ENCODE peak calls at places on chromosomes 3 and 15, in four cellular contexts. Q is astrocyte of the spinal cord, T is esophagus squamous epithelium, I is pancreas. U is an unnamed sample.

GRCh38 chr15:88913017-88913849 is at the start of gene MFGE8:
- DNase-seq in T (no peak), I (peak; percentile 24), Q (peak; percentile 64), U (peak; percentile 72)

GRCh38 chr3:159045279-159045678 is 243.4 kb downstream of the MFSD1 start:
- DNase-seq in I (no peak), Q (no peak), T (no peak), U (no peak)

GRCh38 chr3:144429719-144430121 is 458.1 kb downstream of the DIPK2A start:
- DNase-seq in T (no peak), I (no peak), Q (no peak), U (no peak)

GRCh38 chr15:42929449-42929848 is 8.9 kb upstream of the TTBK2 start:
- DNase-seq in T (no peak), Q (no peak), I (no peak), U (peak; percentile 30)

GRCh38 chr3:36525115-36525711 is 144.9 kb downstream of the STAC start:
- DNase-seq in I (no peak), Q (peak; percentile 84), T (no peak), U (peak; percentile 79)

GRCh38 chr15:78276032-78276943 is 11.9 kb downstream of the DNAJA4 start:
- DNase-seq in T (no peak), Q (no peak), I (no peak), U (peak; percentile 5)

GRCh38 chr15:76221085-76221767 is 90.0 kb downstream of the ETFA start:
- DNase-seq in T (no peak), I (no peak), Q (no peak), U (no peak)

GRCh38 chr3:19543212-19543841 is 390.7 kb downstream of the EFHB start:
- DNase-seq in T (no peak), Q (no peak), I (no peak), U (peak; percentile 0)

GRCh38 chr3:17935217-17935616 is 192.8 kb upstream of the TBC1D5 start:
- DNase-seq in Q (no peak), I (peak; percentile 4), T (no peak), U (peak; percentile 9)

GRCh38 chr3:138314751-138315150 is 14.9 kb downstream of the NME9 start:
- DNase-seq in T (no peak), I (no peak), Q (peak; percentile 18), U (peak; percentile 44)

GRCh38 chr15:56817690-56818089 is 84.4 kb upstream of the ZNF280D start:
- DNase-seq in T (no peak), Q (no peak), I (no peak), U (no peak)

GRCh38 chr3:195540031-195540430 is 3.1 kb downstream of the PPP1R2 start:
- DNase-seq in I (no peak), T (no peak), Q (no peak), U (no peak)

GRCh38 chr3:158845748-158846350 is 44.0 kb downstream of the MFSD1 start:
- DNase-seq in I (peak; percentile 9), Q (peak; percentile 42), T (no peak), U (peak; percentile 28)

GRCh38 chr3:50502584-50503423 is 630 bp downstream of the CACNA2D2 start:
- DNase-seq in T (no peak), Q (no peak), I (no peak), U (no peak)

GRCh38 chr15:68818671-68819450 is 1.8 kb downstream of the ANP32A start:
- DNase-seq in I (no peak), Q (peak; percentile 54), T (no peak), U (peak; percentile 45)

GRCh38 chr15:63677778-63678177 is 80.6 kb downstream of the FBXL22 start:
- DNase-seq in I (peak; percentile 60), T (no peak), Q (no peak), U (no peak)

GRCh38 chr3:54862526-54862925 is 65.3 kb downstream of the LRTM1 start:
- DNase-seq in Q (peak; percentile 26), I (no peak), T (no peak), U (peak; percentile 32)

GRCh38 chr3:54861248-54862067 is 66.4 kb downstream of the LRTM1 start:
- DNase-seq in T (no peak), Q (no peak), I (no peak), U (peak; percentile 54)

GRCh38 chr3:54865316-54865715 is 62.5 kb downstream of the LRTM1 start:
- DNase-seq in Q (no peak), T (no peak), I (no peak), U (no peak)

GRCh38 chr3:54863366-54863765 is 64.5 kb downstream of the LRTM1 start:
- DNase-seq in I (no peak), T (no peak), Q (peak; percentile 24), U (peak; percentile 13)

GRCh38 chr3:54863806-54864205 is 64.1 kb downstream of the LRTM1 start:
- DNase-seq in Q (no peak), T (no peak), I (no peak), U (no peak)
- H3K4me3 ChIP-seq in Q (no peak overlapping the region), T (no peak overlapping the region), I (no peak overlapping the region), U (no peak overlapping the region)

GRCh38 chr15:85108136-85108535 is 126.5 kb downstream of the PDE8A start:
- DNase-seq in I (no peak), T (no peak), Q (no peak), U (no peak)
- TF ChIP-seq CTCF in I (no peak), T (no peak), Q (no peak), U (no peak)

DNA sequence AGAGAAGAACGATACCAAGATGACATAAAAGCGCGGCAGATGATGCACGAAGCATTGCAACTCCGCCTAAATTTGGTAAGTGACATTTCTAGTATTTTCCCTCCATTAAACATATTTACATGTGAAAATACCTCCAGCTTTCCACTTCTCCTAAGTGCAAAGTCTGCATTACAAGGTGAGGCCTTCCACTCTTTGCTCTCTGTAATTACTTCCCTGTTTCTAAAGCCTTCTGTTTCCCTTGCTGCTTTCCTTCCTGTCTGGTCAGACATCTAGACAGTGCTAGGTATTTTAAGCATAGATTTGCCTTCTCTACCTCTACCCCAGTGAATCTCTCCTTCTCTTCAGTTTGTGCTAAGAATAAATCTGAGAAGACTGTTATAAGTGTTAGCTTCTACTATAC is 1.9 kb downstream of the P2RY12 start:
- DNase-seq in Q (no peak), T (no peak), I (no peak), U (no peak)
- H3K4me3 ChIP-seq in Q (no peak overlapping the region), T (no peak overlapping the region), I (no peak overlapping the region), U (no peak overlapping the region)

GRCh38 chr3:161510510-161511260 is 14.1 kb downstream of the OTOL1 start:
- DNase-seq in T (no peak), I (no peak), Q (no peak), U (no peak)

GRCh38 chr3:161503271-161503670 is 6.7 kb downstream of the OTOL1 start:
- DNase-seq in T (no peak), Q (no peak), I (no peak), U (no peak)

GRCh38 chr3:161508852-161509477 is 12.4 kb downstream of the OTOL1 start:
- DNase-seq in T (no peak), Q (peak; percentile 13), I (no peak), U (peak; percentile 2)
- TF ChIP-seq CTCF in T (no peak), Q (peak; percentile 38), I (no peak), U (no peak)

DNA sequence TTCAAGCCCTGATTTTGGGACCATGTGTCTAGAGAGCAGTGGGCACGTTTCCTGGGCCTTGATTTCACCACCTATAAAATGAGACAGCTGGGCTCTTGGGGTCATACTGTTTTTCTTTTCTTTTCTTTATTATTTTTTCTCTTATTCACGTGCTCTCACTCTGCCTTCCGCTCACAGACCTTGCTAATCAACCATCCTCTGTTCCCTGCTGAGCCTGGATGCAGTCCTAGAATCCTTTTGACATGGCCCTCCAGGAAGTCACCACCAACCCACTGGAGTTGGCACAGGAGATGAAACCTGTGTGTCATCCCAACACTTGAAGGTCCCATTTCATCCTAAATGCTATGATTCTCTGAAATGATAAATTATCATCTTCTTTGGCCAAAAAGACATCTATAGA is 148.8 kb downstream of the CACNA2D3 start:
- DNase-seq in I (no peak), T (no peak), Q (no peak), U (no peak)
- H3K4me3 ChIP-seq in I (no peak overlapping the region), T (no peak overlapping the region), Q (no peak overlapping the region), U (no peak overlapping the region)

DNA sequence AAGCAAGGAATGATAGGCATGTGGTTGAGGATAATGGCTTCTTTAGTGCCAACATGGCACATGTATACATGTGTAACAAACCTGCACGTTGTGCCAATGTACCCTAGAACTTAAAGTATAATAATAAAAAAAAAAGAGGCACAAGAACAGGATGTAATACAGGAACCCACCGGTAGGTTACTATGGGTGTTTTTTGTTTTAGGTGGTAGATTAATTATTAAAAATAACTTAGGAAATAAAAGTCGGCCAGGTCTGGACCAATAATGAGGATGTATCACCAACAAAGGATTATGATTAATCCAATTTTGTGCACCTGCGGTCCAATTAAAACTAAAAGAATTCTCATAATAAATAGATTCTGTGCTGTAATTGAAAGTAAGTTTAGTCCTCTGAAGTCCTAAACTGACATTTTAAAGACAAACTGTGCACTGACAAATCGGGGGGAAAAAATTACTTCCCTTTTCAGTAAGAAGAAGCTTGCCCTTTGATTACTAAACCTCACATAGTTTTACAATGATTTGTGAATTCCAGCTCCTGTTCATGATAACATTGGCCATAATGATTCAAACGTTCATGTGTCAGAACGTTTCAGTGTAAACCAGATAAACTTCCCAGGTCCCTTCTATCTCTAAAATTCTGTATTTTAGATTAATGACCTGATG is 62.2 kb downstream of the CASR start:
- DNase-seq in Q (peak; percentile 6), I (no peak), T (no peak), U (peak; percentile 28)
- TF ChIP-seq CTCF in Q (no peak), I (no peak), T (no peak), U (no peak)

U was measured in cardiac fibroblast.